ENCODE peak calls at places on chromosomes 12 and 14, in seven cellular contexts. D is HCT116, N is brain microvascular endothelial cell, B is coronary artery, V is cardiac fibroblast, R is mucosa of descending colon, L is left ventricle myocardium inferior. W is an unnamed sample.

GRCh38 chr14:32472512-32473472 is 143.7 kb downstream of the AKAP6 start:
- DNase-seq in D (no peak), N (peak), B (no peak), V (peak), R (no peak), L (peak), W (peak)

GRCh38 chr14:72401632-72402428 is 469.6 kb downstream of the RGS6 start:
- DNase-seq in D (no peak), N (peak), B (no peak), V (no peak), R (no peak), L (no peak), W (no peak)

GRCh38 chr14:98018626-98019025 is 1221.4 kb downstream of the VRK1 start:
- DNase-seq in D (no peak), N (no peak), B (no peak), V (no peak), R (no peak), L (no peak), W (no peak)

GRCh38 chr12:6056406-6057211 is 67.9 kb downstream of the VWF start:
- DNase-seq in D (peak), N (no peak), B (no peak), V (no peak), R (no peak), L (no peak), W (no peak)

GRCh38 chr12:91138337-91138905 is 27.1 kb upstream of the LUM start:
- DNase-seq in D (no peak), N (no peak), B (no peak), V (no peak), R (no peak), L (peak), W (no peak)

GRCh38 chr14:52298795-52299194 is 15.3 kb upstream of the PTGER2 start:
- DNase-seq in D (no peak), N (no peak), B (no peak), V (no peak), R (no peak), L (no peak), W (no peak)

GRCh38 chr12:132429932-132430643 is 59.9 kb upstream of the FBRSL1 start:
- DNase-seq in D (peak), N (no peak), B (no peak), V (peak), R (peak), L (no peak), W (no peak)

GRCh38 chr12:49623142-49623899 is at the start of gene PRPF40B:
- DNase-seq in D (peak), N (peak), B (peak), V (peak), R (peak), L (peak), W (peak)

GRCh38 chr14:23492618-23493272 is 23.2 kb downstream of the NGDN start:
- DNase-seq in D (no peak), N (peak), B (no peak), V (peak), R (no peak), L (no peak), W (no peak)

GRCh38 chr14:28761438-28762289 is 4.9 kb upstream of the FOXG1 start:
- DNase-seq in D (no peak), N (no peak), B (no peak), V (no peak), R (no peak), L (no peak), W (no peak)

GRCh38 chr14:85471744-85472143 is 58.2 kb upstream of the FLRT2 start:
- DNase-seq in D (no peak), N (peak), B (no peak), V (peak), R (no peak), L (no peak), W (peak)

GRCh38 chr12:12641650-12642049 is 30.0 kb downstream of the CREBL2 start:
- DNase-seq in D (no peak), N (no peak), B (no peak), V (no peak), R (no peak), L (no peak), W (no peak)

GRCh38 chr14:52527052-52527451 is 25.3 kb downstream of the TXNDC16 start:
- DNase-seq in D (no peak), N (no peak), B (no peak), V (no peak), R (no peak), L (no peak), W (no peak)

GRCh38 chr14:49919825-49920224 is 26.9 kb downstream of the ARF6 start:
- DNase-seq in D (no peak), N (no peak), B (no peak), V (no peak), R (no peak), L (no peak), W (no peak)

GRCh38 chr12:58575281-58575680 is 345.0 kb downstream of the LRIG3 start:
- DNase-seq in D (no peak), N (peak), B (no peak), V (peak), R (no peak), L (no peak), W (peak)

GRCh38 chr14:47194051-47194450 is 481.4 kb downstream of the MDGA2 start:
- DNase-seq in D (no peak), N (no peak), B (no peak), V (no peak), R (no peak), L (no peak), W (no peak)

GRCh38 chr12:90621927-90622326 is 333.0 kb downstream of the CCER1 start:
- DNase-seq in D (no peak), N (peak), B (no peak), V (peak), R (no peak), L (no peak), W (no peak)

GRCh38 chr14:81423504-81423903 is 23.4 kb upstream of the STON2 start:
- DNase-seq in D (no peak), N (no peak), B (no peak), V (no peak), R (peak), L (peak), W (no peak)

GRCh38 chr14:90546767-90547166 is 149.9 kb downstream of the CALM1 start:
- DNase-seq in D (no peak), N (no peak), B (no peak), V (no peak), R (no peak), L (no peak), W (no peak)

GRCh38 chr14:80212025-80212402 is 710 bp upstream of the DIO2 start:
- DNase-seq in D (no peak), N (peak), B (no peak), V (peak), R (no peak), L (no peak), W (no peak)

GRCh38 chr14:25140423-25140822 is 90.5 kb upstream of the STXBP6 start:
- DNase-seq in D (no peak), N (no peak), B (no peak), V (no peak), R (no peak), L (no peak), W (no peak)

GRCh38 chr12:51974646-51975045 is 23.1 kb downstream of the ACVR1B start:
- DNase-seq in D (no peak), N (no peak), B (peak), V (no peak), R (no peak), L (no peak), W (no peak)

GRCh38 chr14:83463500-83464098 is 1929.9 kb upstream of the SEL1L start:
- DNase-seq in D (no peak), N (peak), B (no peak), V (peak), R (no peak), L (no peak), W (peak)

GRCh38 chr14:60232185-60232584 is 16.8 kb upstream of the PPM1A start:
- DNase-seq in D (no peak), N (no peak), B (no peak), V (no peak), R (no peak), L (no peak), W (no peak)

GRCh38 chr14:75307700-75308379 is 29.2 kb downstream of the FOS start:
- DNase-seq in D (peak), N (peak), B (peak), V (peak), R (peak), L (peak), W (no peak)

GRCh38 chr14:26872510-26872909 is 274.7 kb upstream of the NOVA1 start:
- DNase-seq in D (no peak), N (no peak), B (no peak), V (peak), R (no peak), L (no peak), W (no peak)

DNA sequence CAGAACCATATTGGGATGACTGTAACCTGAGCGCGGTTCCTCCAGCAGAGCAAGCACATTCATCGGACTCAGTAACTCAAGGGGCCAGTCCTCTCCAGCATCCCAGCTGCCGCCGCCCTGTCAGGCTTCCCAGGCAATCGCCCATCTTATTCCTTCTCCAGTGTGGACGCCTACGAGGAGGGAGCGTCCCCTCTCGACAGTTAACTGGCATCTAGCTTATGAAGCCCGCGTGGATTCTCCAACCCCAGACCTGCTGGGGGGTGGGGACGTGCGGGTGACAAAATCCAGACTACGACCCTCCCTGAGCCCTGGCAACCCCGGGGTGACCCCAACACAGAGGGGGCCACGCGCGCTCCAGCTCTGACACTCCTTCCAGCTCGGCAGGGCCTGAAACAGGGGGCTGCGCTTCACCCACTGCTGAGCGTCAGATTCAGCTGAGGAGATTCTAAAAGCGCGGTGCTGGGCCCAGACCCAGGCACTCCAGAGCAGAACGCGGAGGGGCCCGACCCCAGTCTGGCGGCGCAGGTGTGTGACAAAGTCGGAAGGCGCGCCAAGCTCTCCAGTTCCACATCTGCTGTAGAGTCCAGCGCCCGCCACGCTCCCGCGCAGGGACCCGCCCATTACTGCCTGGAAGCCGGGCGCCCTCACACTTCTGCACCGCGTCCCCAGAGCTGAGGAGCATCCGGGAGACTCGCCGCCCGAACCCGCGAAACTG is 43.9 kb upstream of the ESR2 start:
- DNase-seq in D (no peak), N (peak), B (no peak), V (peak), R (no peak), L (no peak), W (no peak)
- TF ChIP-seq CTCF in D (no peak), N (peak), B (no peak), V (peak), R (no peak), L (no peak), W (peak)

DNA sequence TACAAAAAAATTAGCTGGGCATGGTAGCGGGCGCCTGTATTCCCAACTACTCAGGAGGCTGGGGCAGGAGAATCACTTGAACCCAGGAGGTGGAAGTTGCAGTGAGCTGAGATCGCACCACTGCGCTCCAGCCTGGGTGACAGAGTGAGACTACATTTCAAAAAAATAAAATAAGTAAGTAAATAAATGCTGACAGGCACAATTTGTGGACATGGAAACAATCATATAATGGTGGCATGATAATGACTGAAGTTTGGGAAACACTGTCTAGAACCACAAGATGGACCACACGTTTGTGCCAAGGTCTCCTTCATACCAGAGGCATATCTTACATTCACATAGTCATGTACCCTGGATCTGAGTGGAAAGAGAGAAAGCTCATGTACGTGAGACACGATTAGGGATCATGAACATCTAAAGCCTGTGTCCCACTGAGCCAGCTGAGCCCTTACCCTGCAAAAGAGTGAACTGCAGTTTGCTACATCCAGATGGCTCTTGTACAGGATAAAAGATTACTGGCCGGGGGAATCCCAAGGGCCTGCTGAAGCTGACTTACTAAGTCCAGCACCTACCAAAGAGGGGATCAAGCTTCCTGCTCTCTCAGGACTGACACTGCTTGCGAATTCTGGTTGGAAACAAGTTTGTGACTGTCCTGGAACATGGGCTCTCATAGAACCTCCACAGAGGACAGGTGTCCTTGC is 62.9 kb downstream of the TRAFD1 start:
- DNase-seq in D (no peak), N (no peak), B (no peak), V (no peak), R (no peak), L (no peak), W (no peak)
- TF ChIP-seq CTCF in D (no peak), N (no peak), B (no peak), V (no peak), R (no peak), L (no peak), W (no peak)

GRCh38 chr14:54565236-54566151 is 1.4 kb upstream of the SAMD4A start:
- DNase-seq in D (peak), N (peak), B (peak), V (peak), R (peak), L (peak), W (peak)

GRCh38 chr14:54566152-54566409 is 847 bp upstream of the SAMD4A start:
- DNase-seq in D (no peak), N (no peak), B (no peak), V (no peak), R (no peak), L (no peak), W (no peak)

GRCh38 chr14:54567224-54567633 is 301 bp downstream of the SAMD4A start:
- DNase-seq in D (no peak), N (no peak), B (no peak), V (no peak), R (no peak), L (peak), W (no peak)

GRCh38 chr14:54567634-54568561 is 970 bp downstream of the SAMD4A start:
- DNase-seq in D (no peak), N (peak), B (peak), V (peak), R (peak), L (peak), W (no peak)

GRCh38 chr14:54566410-54567223 is at the start of gene SAMD4A:
- DNase-seq in D (no peak), N (peak), B (peak), V (peak), R (peak), L (peak), W (peak)
- TF ChIP-seq CTCF in D (peak), N (peak), B (no peak), V (peak), R (no peak), L (peak), W (peak)

GRCh38 chr12:76879710-76880025 is 849 bp upstream of the CSRP2 start:
- DNase-seq in D (no peak), N (peak), B (peak), V (no peak), R (no peak), L (no peak), W (no peak)

GRCh38 chr12:76881152-76881551 is 2.3 kb upstream of the CSRP2 start:
- DNase-seq in D (no peak), N (no peak), B (no peak), V (no peak), R (no peak), L (no peak), W (no peak)

GRCh38 chr12:76880156-76881023 is 1.6 kb upstream of the CSRP2 start:
- DNase-seq in D (no peak), N (peak), B (no peak), V (no peak), R (no peak), L (no peak), W (no peak)

GRCh38 chr12:76878045-76878898 is 547 bp downstream of the CSRP2 start:
- DNase-seq in D (peak), N (no peak), B (no peak), V (no peak), R (no peak), L (no peak), W (no peak)

GRCh38 chr12:76878899-76879709 is at the start of gene CSRP2:
- DNase-seq in D (peak), N (peak), B (peak), V (peak), R (peak), L (peak), W (peak)
- TF ChIP-seq CTCF in D (peak), N (peak), B (no peak), V (peak), R (no peak), L (peak), W (peak)

GRCh38 chr12:15982471-15982870 is 71.3 kb downstream of the DERA start:
- DNase-seq in D (no peak), N (peak), B (no peak), V (peak), R (no peak), L (no peak), W (no peak)
- TF ChIP-seq CTCF in D (peak), N (peak), B (no peak), V (peak), R (no peak), L (peak), W (peak)

DNA sequence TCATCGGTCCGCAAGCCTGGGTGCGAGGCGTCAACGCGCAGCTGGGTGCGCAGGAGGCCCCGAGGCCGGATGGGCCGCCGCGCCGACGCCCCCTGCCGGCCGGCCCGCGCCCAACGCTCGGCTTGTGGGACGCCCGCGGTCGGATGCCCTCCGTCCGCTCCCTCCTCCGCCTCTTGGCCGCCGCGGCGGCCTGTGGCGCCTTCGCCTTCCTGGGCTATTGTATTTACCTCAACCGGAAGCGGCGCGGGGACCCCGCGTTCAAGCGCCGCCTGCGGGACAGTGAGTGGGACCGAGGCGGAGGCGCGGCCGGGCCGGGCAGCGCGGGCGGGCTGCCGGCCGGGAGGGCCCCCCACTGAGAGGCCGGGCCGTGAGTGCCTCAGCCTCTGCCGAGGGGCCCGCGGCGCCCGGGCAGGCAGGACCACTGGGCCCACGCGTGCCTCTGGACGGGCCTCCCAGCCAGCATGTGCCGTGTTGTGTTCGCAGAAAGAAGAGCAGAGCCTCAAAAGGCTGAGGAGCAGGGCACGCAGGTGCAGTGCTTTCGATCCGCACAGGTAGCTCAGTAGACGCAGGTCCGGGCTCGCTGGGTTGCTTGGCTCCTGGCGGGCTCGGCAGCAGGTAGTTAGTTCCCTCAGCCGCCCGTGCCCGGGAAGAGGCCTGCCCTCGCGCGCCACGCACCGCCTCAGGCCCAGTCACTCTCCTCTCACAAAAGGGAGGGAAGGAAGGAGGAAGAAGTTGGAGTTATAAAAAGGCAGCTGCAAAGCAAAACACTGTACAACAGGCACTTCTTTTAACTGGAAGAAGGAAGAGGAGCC is at the start of gene TOMM20L:
- DNase-seq in D (peak), N (peak), B (peak), V (peak), R (peak), L (peak), W (peak)
- TF ChIP-seq CTCF in D (peak), N (peak), B (peak), V (peak), R (peak), L (peak), W (peak)

GRCh38 chr12:55973598-55974307 is at the start of gene RAB5B:
- DNase-seq in D (peak), N (peak), B (peak), V (peak), R (peak), L (peak), W (peak)
- TF ChIP-seq CTCF in D (no peak), N (no peak), B (no peak), V (peak), R (peak), L (peak), W (no peak)

GRCh38 chr12:127480775-127481314 is 786.1 kb upstream of the TMEM132C start:
- DNase-seq in D (no peak), N (no peak), B (no peak), V (no peak), R (no peak), L (no peak), W (no peak)

GRCh38 chr12:127487031-127487430 is 779.9 kb upstream of the TMEM132C start:
- DNase-seq in D (no peak), N (peak), B (no peak), V (peak), R (no peak), L (no peak), W (no peak)

GRCh38 chr12:127482950-127483349 is 784.0 kb upstream of the TMEM132C start:
- DNase-seq in D (no peak), N (no peak), B (no peak), V (no peak), R (no peak), L (no peak), W (no peak)

GRCh38 chr12:127489055-127489454 is 777.9 kb upstream of the TMEM132C start:
- DNase-seq in D (no peak), N (no peak), B (no peak), V (no peak), R (no peak), L (no peak), W (no peak)

GRCh38 chr12:127485528-127485927 is 781.4 kb upstream of the TMEM132C start:
- DNase-seq in D (no peak), N (peak), B (no peak), V (peak), R (no peak), L (no peak), W (peak)
- TF ChIP-seq CTCF in D (no peak), N (peak), B (no peak), V (peak), R (no peak), L (no peak), W (peak)

GRCh38 chr14:73662439-73663056 is 17.8 kb downstream of the DNAL1 start:
- DNase-seq in D (peak), N (peak), B (no peak), V (peak), R (no peak), L (no peak), W (peak)
- TF ChIP-seq CTCF in D (peak), N (peak), B (no peak), V (peak), R (no peak), L (no peak), W (peak)

DNA sequence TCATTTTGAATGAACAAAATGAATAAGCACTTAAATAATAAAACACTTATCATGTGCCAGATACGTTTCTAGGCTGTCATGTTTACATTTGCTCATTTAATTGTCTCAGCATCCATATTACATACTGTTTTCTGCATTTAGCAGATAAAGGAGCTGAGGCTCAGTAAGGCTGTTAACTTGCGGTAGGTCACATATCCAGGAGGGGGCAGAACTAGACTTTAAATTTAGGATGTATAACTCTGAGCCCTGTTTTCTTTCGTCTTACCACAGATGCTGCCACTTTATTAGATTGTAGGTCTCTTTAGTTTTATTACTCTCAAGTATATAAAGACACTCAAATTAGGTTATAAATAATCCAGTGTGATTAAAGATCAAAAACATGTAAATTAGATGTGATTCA is 17.7 kb downstream of the IRAK4 start:
- DNase-seq in D (peak), N (no peak), B (no peak), V (peak), R (no peak), L (no peak), W (no peak)
- TF ChIP-seq CTCF in D (peak), N (peak), B (no peak), V (peak), R (no peak), L (peak), W (peak)